ENCODE peak calls at places on chromosomes 13 and 19, in six cellular contexts. V is NCI-H1694, W is H9, R is GF-D8, N is BJ, D is heart left ventricle. A is an unnamed sample.

GRCh38 chr13:67943116-67943515 is 713.0 kb upstream of the PCDH9 start:
- DNase-seq in W (no peak), R (no peak), N (no peak), D (no peak), V (no peak), A (no peak)

GRCh38 chr13:25375727-25376358 is 4.1 kb downstream of the ATP8A2 start:
- DNase-seq in V (peak), N (no peak), R (no peak), W (peak), D (no peak), A (peak)

GRCh38 chr19:6750062-6750461 is 10.6 kb downstream of the TRIP10 start:
- DNase-seq in V (no peak), R (no peak), D (peak), W (no peak), N (no peak), A (no peak)

GRCh38 chr13:34369925-34370324 is 552.0 kb downstream of the RFC3 start:
- DNase-seq in D (no peak), R (no peak), W (no peak), V (no peak), N (no peak), A (no peak)

GRCh38 chr19:51687791-51688664 is 5.1 kb upstream of the SPACA6 start:
- DNase-seq in D (peak), W (peak), V (peak), R (no peak), N (no peak), A (no peak)

GRCh38 chr19:35644987-35645679 is 3.0 kb upstream of the COX6B1 start:
- DNase-seq in V (no peak), R (no peak), D (peak), W (peak), N (no peak), A (peak)

GRCh38 chr19:32581704-32582164 is 744 bp downstream of the PDCD5 start:
- DNase-seq in D (no peak), N (no peak), R (no peak), W (peak), V (no peak), A (no peak)

GRCh38 chr13:48595330-48596127 is 58.2 kb upstream of the CYSLTR2 start:
- DNase-seq in D (no peak), R (peak), V (no peak), W (peak), N (no peak), A (peak)

GRCh38 chr19:2478756-2479555 is 3.0 kb downstream of the GADD45B start:
- DNase-seq in R (peak), W (no peak), V (no peak), N (no peak), D (peak), A (peak)

GRCh38 chr13:113305208-113305607 is 8.2 kb downstream of the LAMP1 start:
- DNase-seq in R (no peak), D (no peak), N (no peak), V (peak), W (no peak), A (no peak)

A was measured in GM20000.